ENCODE peak calls at places on chromosomes 4 and X, in four cellular contexts. B, Q, C and R are unnamed samples.

GRCh38 chr4:48575964-48576363 is 85.9 kb downstream of the ZAR1 start:
- DNase-seq in Q (no peak), B (no peak), C (no peak), R (no peak)

GRCh38 chr4:4590496-4590895 is 48.6 kb upstream of the STX18 start:
- DNase-seq in B (no peak), Q (no peak), C (no peak), R (no peak)

GRCh38 chr4:48334900-48335384 is 6.4 kb upstream of the SLAIN2 start:
- DNase-seq in Q (no peak), C (no peak), B (no peak), R (no peak)

GRCh38 chrX:79466636-79467035 is 99.5 kb upstream of the ITM2A start:
- DNase-seq in C (no peak), B (no peak), Q (no peak), R (no peak)

GRCh38 chr4:54908744-54909143 is 216.7 kb downstream of the KDR start:
- DNase-seq in C (no peak), B (no peak), Q (no peak), R (no peak)

GRCh38 chr4:8599657-8600056 is 7.1 kb downstream of the CPZ start:
- DNase-seq in B (peak; percentile 77), Q (no peak), C (peak; percentile 33), R (no peak)

GRCh38 chrX:729583-730409 is 99.2 kb downstream of the SHOX start:
- DNase-seq in C (no peak), B (no peak), Q (no peak), R (no peak)

GRCh38 chr4:125433453-125433852 is 118.7 kb downstream of the FAT4 start:
- DNase-seq in Q (no peak), B (no peak), C (no peak), R (no peak)

GRCh38 chr4:7397206-7398103 is 37.3 kb downstream of the PSAPL1 start:
- DNase-seq in Q (no peak), C (no peak), B (no peak), R (peak; percentile 4)

GRCh38 chr4:42478509-42478908 is 81.2 kb downstream of the SHISA3 start:
- DNase-seq in Q (no peak), C (no peak), B (no peak), R (no peak)

GRCh38 chrX:96407501-96407900 is 277.1 kb upstream of the DIAPH2 start:
- DNase-seq in C (no peak), Q (peak; percentile 19), B (no peak), R (no peak)

GRCh38 chr4:2362286-2363055 is 56.0 kb downstream of the ZFYVE28 start:
- DNase-seq in B (no peak), Q (no peak), C (no peak), R (no peak)

GRCh38 chr4:39698424-39699009 is 581 bp downstream of the UBE2K start:
- DNase-seq in C (peak; percentile 66), Q (peak; percentile 25), B (no peak), R (peak; percentile 74)

GRCh38 chr4:87100093-87100634 is 120.3 kb downstream of the KLHL8 start:
- DNase-seq in B (no peak), Q (peak; percentile 13), C (no peak), R (no peak)

GRCh38 chr4:28799696-28800095 is 1920.5 kb upstream of the PCDH7 start:
- DNase-seq in C (no peak), Q (no peak), B (no peak), R (no peak)

GRCh38 chrX:22081475-22082092 is 49.5 kb downstream of the PHEX start:
- DNase-seq in C (peak; percentile 41), B (peak; percentile 8), Q (peak; percentile 18), R (peak; percentile 22)

GRCh38 chr4:127015616-127016015 is 617.1 kb upstream of the INTU start:
- DNase-seq in B (no peak), C (no peak), Q (no peak), R (no peak)

GRCh38 chr4:78166582-78166981 is 109.5 kb downstream of the FRAS1 start:
- DNase-seq in B (no peak), C (no peak), Q (no peak), R (no peak)

GRCh38 chr4:173167793-173168395 is 717 bp upstream of the GALNT7 start:
- DNase-seq in Q (no peak), C (peak; percentile 41), B (peak; percentile 52), R (peak; percentile 63)

GRCh38 chr4:83771113-83771705 is 235.3 kb downstream of the GPAT3 start:
- DNase-seq in C (peak; percentile 28), Q (peak; percentile 21), B (peak; percentile 51), R (peak; percentile 6)

GRCh38 chr4:151226004-151226932 is 50.7 kb upstream of the PRSS48 start:
- DNase-seq in Q (no peak), B (peak; percentile 24), C (no peak), R (no peak)

GRCh38 chrX:40176256-40176978 is 78.7 kb upstream of the BCOR start:
- DNase-seq in Q (peak; percentile 35), B (no peak), C (peak; percentile 82), R (peak; percentile 74)

GRCh38 chr4:188372051-188372450 is 232.8 kb downstream of the TRIML1 start:
- DNase-seq in B (peak; percentile 13), C (no peak), Q (no peak), R (no peak)

GRCh38 chrX:50769389-50770063 is 44.5 kb downstream of the SHROOM4 start:
- DNase-seq in C (no peak), Q (no peak), B (no peak), R (no peak)

GRCh38 chr4:47526281-47526680 is 41.2 kb downstream of the ATP10D start:
- DNase-seq in B (no peak), Q (no peak), C (no peak), R (no peak)

GRCh38 chrX:96753230-96753629 is 68.6 kb downstream of the DIAPH2 start:
- DNase-seq in B (no peak), Q (no peak), C (no peak), R (no peak)

GRCh38 chrX:57918750-57919436 is 8.6 kb upstream of the ZXDA start:
- DNase-seq in C (no peak), Q (peak; percentile 5), B (peak; percentile 26), R (peak; percentile 11)

GRCh38 chr4:95728145-95728544 is 111.7 kb upstream of the PDHA2 start:
- DNase-seq in Q (no peak), B (no peak), C (no peak), R (no peak)

GRCh38 chr4:41196633-41197332 is 17.6 kb downstream of the APBB2 start:
- DNase-seq in B (no peak), Q (no peak), C (no peak), R (no peak)

GRCh38 chr4:94621491-94622080 is 136.2 kb upstream of the BMPR1B start:
- DNase-seq in C (peak; percentile 51), B (peak; percentile 38), Q (peak; percentile 28), R (peak; percentile 37)

GRCh38 chr4:4849524-4850193 is 9.8 kb upstream of the MSX1 start:
- DNase-seq in Q (no peak), B (no peak), C (no peak), R (no peak)

GRCh38 chr4:25815586-25815985 is 47.2 kb downstream of the SEL1L3 start:
- DNase-seq in B (no peak), C (no peak), Q (no peak), R (no peak)

GRCh38 chr4:143482753-143483362 is 30.6 kb upstream of the SMARCA5 start:
- DNase-seq in C (no peak), B (peak; percentile 28), Q (peak; percentile 16), R (peak; percentile 25)

GRCh38 chrX:8647176-8647575 is 84.8 kb downstream of the ANOS1 start:
- DNase-seq in B (no peak), Q (no peak), C (no peak), R (no peak)

GRCh38 chrX:149916745-149917392 is 12.5 kb upstream of the HSFX4 start:
- DNase-seq in B (no peak), C (no peak), Q (no peak), R (no peak)

GRCh38 chrX:151970661-151971060 is 3.8 kb downstream of the GABRE start:
- DNase-seq in Q (peak; percentile 90), C (no peak), B (no peak), R (no peak)

GRCh38 chrX:43870758-43871419 is 11.4 kb downstream of the MAOB start:
- DNase-seq in Q (no peak), C (no peak), B (no peak), R (no peak)

GRCh38 chr4:108372678-108373077 is 203.9 kb upstream of the LEF1 start:
- DNase-seq in Q (no peak), C (no peak), B (no peak), R (no peak)
- TF ChIP-seq ELF1 in Q (no peak), C (no peak), B (no peak), R (no peak)

GRCh38 chrX:92247076-92247475 is 467.9 kb downstream of the PCDH11X start:
- DNase-seq in Q (no peak), B (no peak), C (no peak), R (no peak)
- TF ChIP-seq ELF1 in Q (no peak), B (no peak), C (no peak), R (no peak)

GRCh38 chr4:183905081-183905592 is at the start of gene STOX2:
- DNase-seq in Q (peak; percentile 26), B (no peak), C (no peak), R (peak; percentile 93)
- TF ChIP-seq ELF1 in Q (no peak), B (no peak), C (no peak), R (no peak)

GRCh38 chr4:169412046-169412445 is 141.3 kb upstream of the SH3RF1 start:
- DNase-seq in C (no peak), B (no peak), Q (no peak), R (no peak)
- TF ChIP-seq ELF1 in C (no peak), B (no peak), Q (no peak), R (no peak)